ENCODE peak calls at places on chromosomes 7 and 10, in four cellular contexts. One of them, this sample, is unnamed.

GRCh38 chr7:24881622-24882021 is 98.4 kb downstream of the OSBPL3 start:
- DNase-seq in stimulated activated CD8-positive, alpha-beta memory T cell treated with anti-CD3 and anti-CD28 coated beads, Interleukin-4, amount 100 ng/mL, for 4 hours: no peak
- DNase-seq in astrocyte of the spinal cord: no peak
- DNase-seq in hepatocyte: no peak
- DNase-seq in this sample: peak

GRCh38 chr7:50558380-50559051 is 6.7 kb downstream of the DDC start:
- DNase-seq in stimulated activated CD8-positive, alpha-beta memory T cell treated with anti-CD3 and anti-CD28 coated beads, Interleukin-4, amount 100 ng/mL, for 4 hours: no peak
- DNase-seq in astrocyte of the spinal cord: no peak
- DNase-seq in hepatocyte: peak
- DNase-seq in this sample: no peak

GRCh38 chr10:119831656-119832055 is 41.0 kb downstream of the MCMBP start:
- DNase-seq in stimulated activated CD8-positive, alpha-beta memory T cell treated with anti-CD3 and anti-CD28 coated beads, Interleukin-4, amount 100 ng/mL, for 4 hours: no peak
- DNase-seq in astrocyte of the spinal cord: no peak
- DNase-seq in hepatocyte: no peak
- DNase-seq in this sample: no peak

GRCh38 chr10:31133628-31134302 is 102.1 kb upstream of the ZNF438 start:
- DNase-seq in stimulated activated CD8-positive, alpha-beta memory T cell treated with anti-CD3 and anti-CD28 coated beads, Interleukin-4, amount 100 ng/mL, for 4 hours: peak
- DNase-seq in astrocyte of the spinal cord: peak
- DNase-seq in hepatocyte: peak
- DNase-seq in this sample: peak

GRCh38 chr7:42869131-42870020 is 42.5 kb downstream of the C7orf25 start:
- DNase-seq in stimulated activated CD8-positive, alpha-beta memory T cell treated with anti-CD3 and anti-CD28 coated beads, Interleukin-4, amount 100 ng/mL, for 4 hours: no peak
- DNase-seq in astrocyte of the spinal cord: no peak
- DNase-seq in hepatocyte: peak
- DNase-seq in this sample: no peak

GRCh38 chr10:127046975-127047877 is 142.0 kb downstream of the DOCK1 start:
- DNase-seq in stimulated activated CD8-positive, alpha-beta memory T cell treated with anti-CD3 and anti-CD28 coated beads, Interleukin-4, amount 100 ng/mL, for 4 hours: no peak
- DNase-seq in astrocyte of the spinal cord: peak
- DNase-seq in hepatocyte: no peak
- DNase-seq in this sample: no peak

GRCh38 chr10:78914502-78915330 is 154.1 kb upstream of the ZMIZ1 start:
- DNase-seq in stimulated activated CD8-positive, alpha-beta memory T cell treated with anti-CD3 and anti-CD28 coated beads, Interleukin-4, amount 100 ng/mL, for 4 hours: no peak
- DNase-seq in astrocyte of the spinal cord: no peak
- DNase-seq in hepatocyte: no peak
- DNase-seq in this sample: no peak

GRCh38 chr10:44578271-44578670 is 193.4 kb upstream of the CXCL12 start:
- DNase-seq in stimulated activated CD8-positive, alpha-beta memory T cell treated with anti-CD3 and anti-CD28 coated beads, Interleukin-4, amount 100 ng/mL, for 4 hours: no peak
- DNase-seq in astrocyte of the spinal cord: no peak
- DNase-seq in hepatocyte: no peak
- DNase-seq in this sample: no peak

GRCh38 chr7:768881-769504 is 41.9 kb upstream of the PRKAR1B start:
- DNase-seq in stimulated activated CD8-positive, alpha-beta memory T cell treated with anti-CD3 and anti-CD28 coated beads, Interleukin-4, amount 100 ng/mL, for 4 hours: no peak
- DNase-seq in astrocyte of the spinal cord: peak
- DNase-seq in hepatocyte: peak
- DNase-seq in this sample: no peak

GRCh38 chr10:35448687-35449662 is 112.7 kb downstream of the CCNY start:
- DNase-seq in stimulated activated CD8-positive, alpha-beta memory T cell treated with anti-CD3 and anti-CD28 coated beads, Interleukin-4, amount 100 ng/mL, for 4 hours: no peak
- DNase-seq in astrocyte of the spinal cord: no peak
- DNase-seq in hepatocyte: no peak
- DNase-seq in this sample: no peak

GRCh38 chr7:37642028-37642540 is 41.5 kb upstream of the GPR141 start:
- DNase-seq in stimulated activated CD8-positive, alpha-beta memory T cell treated with anti-CD3 and anti-CD28 coated beads, Interleukin-4, amount 100 ng/mL, for 4 hours: no peak
- DNase-seq in astrocyte of the spinal cord: no peak
- DNase-seq in hepatocyte: no peak
- DNase-seq in this sample: no peak

GRCh38 chr10:33460461-33461294 is 126.2 kb upstream of the NRP1 start:
- DNase-seq in stimulated activated CD8-positive, alpha-beta memory T cell treated with anti-CD3 and anti-CD28 coated beads, Interleukin-4, amount 100 ng/mL, for 4 hours: no peak
- DNase-seq in astrocyte of the spinal cord: peak
- DNase-seq in hepatocyte: peak
- DNase-seq in this sample: no peak

GRCh38 chr7:73769481-73770001 is 529 bp downstream of the CLDN3 start:
- DNase-seq in stimulated activated CD8-positive, alpha-beta memory T cell treated with anti-CD3 and anti-CD28 coated beads, Interleukin-4, amount 100 ng/mL, for 4 hours: no peak
- DNase-seq in astrocyte of the spinal cord: no peak
- DNase-seq in hepatocyte: no peak
- DNase-seq in this sample: no peak

GRCh38 chr10:5775705-5776104 is 37.5 kb downstream of the GDI2 start:
- DNase-seq in stimulated activated CD8-positive, alpha-beta memory T cell treated with anti-CD3 and anti-CD28 coated beads, Interleukin-4, amount 100 ng/mL, for 4 hours: peak
- DNase-seq in astrocyte of the spinal cord: no peak
- DNase-seq in hepatocyte: no peak
- DNase-seq in this sample: no peak

GRCh38 chr10:3835770-3836169 is 50.8 kb upstream of the KLF6 start:
- DNase-seq in stimulated activated CD8-positive, alpha-beta memory T cell treated with anti-CD3 and anti-CD28 coated beads, Interleukin-4, amount 100 ng/mL, for 4 hours: no peak
- DNase-seq in astrocyte of the spinal cord: no peak
- DNase-seq in hepatocyte: peak
- DNase-seq in this sample: peak

GRCh38 chr10:3769511-3769910 is 15.5 kb downstream of the KLF6 start:
- DNase-seq in stimulated activated CD8-positive, alpha-beta memory T cell treated with anti-CD3 and anti-CD28 coated beads, Interleukin-4, amount 100 ng/mL, for 4 hours: no peak
- DNase-seq in astrocyte of the spinal cord: no peak
- DNase-seq in hepatocyte: no peak
- DNase-seq in this sample: no peak

GRCh38 chr7:116911799-116912198 is 41.5 kb upstream of the ST7 start:
- DNase-seq in stimulated activated CD8-positive, alpha-beta memory T cell treated with anti-CD3 and anti-CD28 coated beads, Interleukin-4, amount 100 ng/mL, for 4 hours: no peak
- DNase-seq in astrocyte of the spinal cord: no peak
- DNase-seq in hepatocyte: no peak
- DNase-seq in this sample: no peak

GRCh38 chr7:130896051-130896881 is 162.3 kb upstream of the KLF14 start:
- DNase-seq in stimulated activated CD8-positive, alpha-beta memory T cell treated with anti-CD3 and anti-CD28 coated beads, Interleukin-4, amount 100 ng/mL, for 4 hours: no peak
- DNase-seq in astrocyte of the spinal cord: no peak
- DNase-seq in hepatocyte: no peak
- DNase-seq in this sample: peak

GRCh38 chr7:93856319-93856718 is 34.2 kb downstream of the TFPI2 start:
- DNase-seq in stimulated activated CD8-positive, alpha-beta memory T cell treated with anti-CD3 and anti-CD28 coated beads, Interleukin-4, amount 100 ng/mL, for 4 hours: no peak
- DNase-seq in astrocyte of the spinal cord: no peak
- DNase-seq in hepatocyte: no peak
- DNase-seq in this sample: no peak

GRCh38 chr10:19853839-19854238 is 37.6 kb downstream of the PLXDC2 start:
- DNase-seq in stimulated activated CD8-positive, alpha-beta memory T cell treated with anti-CD3 and anti-CD28 coated beads, Interleukin-4, amount 100 ng/mL, for 4 hours: no peak
- DNase-seq in astrocyte of the spinal cord: no peak
- DNase-seq in hepatocyte: no peak
- DNase-seq in this sample: no peak

GRCh38 chr10:3827266-3827665 is 42.3 kb upstream of the KLF6 start:
- DNase-seq in stimulated activated CD8-positive, alpha-beta memory T cell treated with anti-CD3 and anti-CD28 coated beads, Interleukin-4, amount 100 ng/mL, for 4 hours: no peak
- DNase-seq in astrocyte of the spinal cord: no peak
- DNase-seq in hepatocyte: no peak
- DNase-seq in this sample: no peak

GRCh38 chr10:35640951-35641429 is 1.1 kb downstream of the FZD8 start:
- DNase-seq in stimulated activated CD8-positive, alpha-beta memory T cell treated with anti-CD3 and anti-CD28 coated beads, Interleukin-4, amount 100 ng/mL, for 4 hours: no peak
- DNase-seq in astrocyte of the spinal cord: peak
- DNase-seq in hepatocyte: peak
- DNase-seq in this sample: peak

GRCh38 chr7:26534649-26535482 is 243.2 kb downstream of the SNX10 start:
- DNase-seq in stimulated activated CD8-positive, alpha-beta memory T cell treated with anti-CD3 and anti-CD28 coated beads, Interleukin-4, amount 100 ng/mL, for 4 hours: no peak
- DNase-seq in astrocyte of the spinal cord: no peak
- DNase-seq in hepatocyte: no peak
- DNase-seq in this sample: no peak

GRCh38 chr10:26706206-26706605 is 8.7 kb downstream of the PDSS1 start:
- DNase-seq in stimulated activated CD8-positive, alpha-beta memory T cell treated with anti-CD3 and anti-CD28 coated beads, Interleukin-4, amount 100 ng/mL, for 4 hours: no peak
- DNase-seq in astrocyte of the spinal cord: no peak
- DNase-seq in hepatocyte: no peak
- DNase-seq in this sample: no peak

GRCh38 chr7:41834805-41835694 is 132.2 kb upstream of the INHBA start:
- DNase-seq in stimulated activated CD8-positive, alpha-beta memory T cell treated with anti-CD3 and anti-CD28 coated beads, Interleukin-4, amount 100 ng/mL, for 4 hours: no peak
- DNase-seq in astrocyte of the spinal cord: peak
- DNase-seq in hepatocyte: no peak
- DNase-seq in this sample: no peak

GRCh38 chr10:88091490-88092061 is 228.2 kb downstream of the PTEN start:
- DNase-seq in stimulated activated CD8-positive, alpha-beta memory T cell treated with anti-CD3 and anti-CD28 coated beads, Interleukin-4, amount 100 ng/mL, for 4 hours: peak
- DNase-seq in astrocyte of the spinal cord: no peak
- DNase-seq in hepatocyte: no peak
- DNase-seq in this sample: no peak

GRCh38 chr10:133179128-133179520 is 19.1 kb downstream of the KNDC1 start:
- DNase-seq in stimulated activated CD8-positive, alpha-beta memory T cell treated with anti-CD3 and anti-CD28 coated beads, Interleukin-4, amount 100 ng/mL, for 4 hours: no peak
- DNase-seq in astrocyte of the spinal cord: no peak
- DNase-seq in hepatocyte: no peak
- DNase-seq in this sample: no peak

GRCh38 chr7:37987732-37988131 is 67.3 kb downstream of the EPDR1 start:
- DNase-seq in stimulated activated CD8-positive, alpha-beta memory T cell treated with anti-CD3 and anti-CD28 coated beads, Interleukin-4, amount 100 ng/mL, for 4 hours: no peak
- DNase-seq in astrocyte of the spinal cord: peak
- DNase-seq in hepatocyte: peak
- DNase-seq in this sample: no peak

GRCh38 chr7:8931906-8932646 is 498.7 kb downstream of the NXPH1 start:
- DNase-seq in stimulated activated CD8-positive, alpha-beta memory T cell treated with anti-CD3 and anti-CD28 coated beads, Interleukin-4, amount 100 ng/mL, for 4 hours: no peak
- DNase-seq in astrocyte of the spinal cord: peak
- DNase-seq in hepatocyte: no peak
- DNase-seq in this sample: no peak

GRCh38 chr10:63522129-63522687 is 1.0 kb downstream of the REEP3 start:
- DNase-seq in stimulated activated CD8-positive, alpha-beta memory T cell treated with anti-CD3 and anti-CD28 coated beads, Interleukin-4, amount 100 ng/mL, for 4 hours: no peak
- DNase-seq in astrocyte of the spinal cord: peak
- DNase-seq in hepatocyte: peak
- DNase-seq in this sample: no peak

GRCh38 chr7:26681819-26682418 is 182.5 kb downstream of the SKAP2 start:
- DNase-seq in stimulated activated CD8-positive, alpha-beta memory T cell treated with anti-CD3 and anti-CD28 coated beads, Interleukin-4, amount 100 ng/mL, for 4 hours: no peak
- DNase-seq in astrocyte of the spinal cord: peak
- DNase-seq in hepatocyte: peak
- DNase-seq in this sample: no peak

GRCh38 chr10:63707254-63707910 is 186.2 kb downstream of the REEP3 start:
- DNase-seq in stimulated activated CD8-positive, alpha-beta memory T cell treated with anti-CD3 and anti-CD28 coated beads, Interleukin-4, amount 100 ng/mL, for 4 hours: no peak
- DNase-seq in astrocyte of the spinal cord: peak
- DNase-seq in hepatocyte: peak
- DNase-seq in this sample: no peak

GRCh38 chr10:11358046-11358445 is 253.4 kb downstream of the USP6NL start:
- DNase-seq in stimulated activated CD8-positive, alpha-beta memory T cell treated with anti-CD3 and anti-CD28 coated beads, Interleukin-4, amount 100 ng/mL, for 4 hours: no peak
- DNase-seq in astrocyte of the spinal cord: no peak
- DNase-seq in hepatocyte: no peak
- DNase-seq in this sample: no peak

GRCh38 chr10:132946806-132947530 is 4.6 kb upstream of the CFAP46 start:
- DNase-seq in stimulated activated CD8-positive, alpha-beta memory T cell treated with anti-CD3 and anti-CD28 coated beads, Interleukin-4, amount 100 ng/mL, for 4 hours: no peak
- DNase-seq in astrocyte of the spinal cord: no peak
- DNase-seq in hepatocyte: no peak
- DNase-seq in this sample: no peak

GRCh38 chr10:110820321-110820814 is 51.4 kb upstream of the PDCD4 start:
- DNase-seq in stimulated activated CD8-positive, alpha-beta memory T cell treated with anti-CD3 and anti-CD28 coated beads, Interleukin-4, amount 100 ng/mL, for 4 hours: no peak
- DNase-seq in astrocyte of the spinal cord: no peak
- DNase-seq in hepatocyte: peak
- DNase-seq in this sample: no peak

GRCh38 chr10:784377-784758 is 94.9 kb upstream of the DIP2C start:
- DNase-seq in stimulated activated CD8-positive, alpha-beta memory T cell treated with anti-CD3 and anti-CD28 coated beads, Interleukin-4, amount 100 ng/mL, for 4 hours: no peak
- DNase-seq in astrocyte of the spinal cord: no peak
- DNase-seq in hepatocyte: peak
- DNase-seq in this sample: no peak

GRCh38 chr7:101164071-101164840 is 1.1 kb downstream of the VGF start:
- DNase-seq in stimulated activated CD8-positive, alpha-beta memory T cell treated with anti-CD3 and anti-CD28 coated beads, Interleukin-4, amount 100 ng/mL, for 4 hours: no peak
- DNase-seq in astrocyte of the spinal cord: peak
- DNase-seq in hepatocyte: peak
- DNase-seq in this sample: peak